ENCODE peak calls at places on chromosomes 6 and 20, in eight cellular contexts. One of them, this sample, is unnamed.

GRCh38 chr6:156814036-156814581 is 36.9 kb downstream of the ARID1B start:
- DNase-seq in suprapubic skin: no peak
- DNase-seq in spleen: no peak
- DNase-seq in heart left ventricle: no peak
- DNase-seq in IMR-90: no peak
- DNase-seq in esophagus squamous epithelium: no peak
- DNase-seq in upper lobe of left lung: no peak
- DNase-seq in Peyer's patch: no peak
- DNase-seq in this sample: no peak

GRCh38 chr20:31620246-31620645 is 15.2 kb downstream of the ID1 start:
- DNase-seq in IMR-90: no peak
- DNase-seq in Peyer's patch: no peak
- DNase-seq in heart left ventricle: no peak
- DNase-seq in spleen: no peak
- DNase-seq in esophagus squamous epithelium: no peak
- DNase-seq in suprapubic skin: no peak
- DNase-seq in upper lobe of left lung: no peak
- DNase-seq in this sample: no peak

GRCh38 chr6:35048031-35048613 is 93.0 kb downstream of the TCP11 start:
- DNase-seq in heart left ventricle: peak; percentile 56
- DNase-seq in spleen: no peak
- DNase-seq in IMR-90: no peak
- DNase-seq in esophagus squamous epithelium: no peak
- DNase-seq in Peyer's patch: peak; percentile 45
- DNase-seq in upper lobe of left lung: no peak
- DNase-seq in suprapubic skin: no peak
- DNase-seq in this sample: peak; percentile 64

GRCh38 chr6:163825033-163825432 is 410.5 kb downstream of the QKI start:
- DNase-seq in heart left ventricle: no peak
- DNase-seq in esophagus squamous epithelium: no peak
- DNase-seq in IMR-90: peak; percentile 76
- DNase-seq in suprapubic skin: no peak
- DNase-seq in spleen: no peak
- DNase-seq in upper lobe of left lung: no peak
- DNase-seq in Peyer's patch: no peak
- DNase-seq in this sample: no peak

GRCh38 chr6:7535498-7535897 is 6.0 kb upstream of the DSP start:
- DNase-seq in upper lobe of left lung: no peak
- DNase-seq in heart left ventricle: no peak
- DNase-seq in suprapubic skin: no peak
- DNase-seq in IMR-90: peak; percentile 73
- DNase-seq in spleen: no peak
- DNase-seq in Peyer's patch: no peak
- DNase-seq in esophagus squamous epithelium: no peak
- DNase-seq in this sample: no peak

GRCh38 chr6:62285612-62286469 is at the start of gene KHDRBS2:
- DNase-seq in esophagus squamous epithelium: peak; percentile 59
- DNase-seq in heart left ventricle: peak; percentile 82
- DNase-seq in Peyer's patch: peak; percentile 94
- DNase-seq in IMR-90: no peak
- DNase-seq in spleen: peak; percentile 95
- DNase-seq in suprapubic skin: peak; percentile 84
- DNase-seq in upper lobe of left lung: peak; percentile 98
- DNase-seq in this sample: peak; percentile 92

GRCh38 chr6:36545767-36546663 is 1.3 kb downstream of the STK38 start:
- DNase-seq in spleen: no peak
- DNase-seq in upper lobe of left lung: no peak
- DNase-seq in heart left ventricle: no peak
- DNase-seq in esophagus squamous epithelium: no peak
- DNase-seq in suprapubic skin: no peak
- DNase-seq in Peyer's patch: no peak
- DNase-seq in IMR-90: peak; percentile 31
- DNase-seq in this sample: peak; percentile 19

GRCh38 chr6:151948007-151948745 is 140.7 kb downstream of the ESR1 start:
- DNase-seq in heart left ventricle: peak; percentile 26
- DNase-seq in spleen: no peak
- DNase-seq in esophagus squamous epithelium: no peak
- DNase-seq in upper lobe of left lung: no peak
- DNase-seq in suprapubic skin: no peak
- DNase-seq in Peyer's patch: no peak
- DNase-seq in IMR-90: no peak
- DNase-seq in this sample: no peak

GRCh38 chr6:142303191-142303564 is 1.4 kb downstream of the ADGRG6 start:
- DNase-seq in heart left ventricle: no peak
- DNase-seq in upper lobe of left lung: no peak
- DNase-seq in IMR-90: peak; percentile 14
- DNase-seq in suprapubic skin: no peak
- DNase-seq in spleen: no peak
- DNase-seq in Peyer's patch: no peak
- DNase-seq in esophagus squamous epithelium: no peak
- DNase-seq in this sample: no peak

GRCh38 chr20:46027245-46027853 is 1.7 kb upstream of the SLC12A5 start:
- DNase-seq in esophagus squamous epithelium: no peak
- DNase-seq in heart left ventricle: no peak
- DNase-seq in Peyer's patch: no peak
- DNase-seq in IMR-90: peak; percentile 61
- DNase-seq in suprapubic skin: no peak
- DNase-seq in spleen: no peak
- DNase-seq in upper lobe of left lung: no peak
- DNase-seq in this sample: peak; percentile 49

GRCh38 chr6:11615214-11615602 is 77.7 kb downstream of the TMEM170B start:
- DNase-seq in esophagus squamous epithelium: no peak
- DNase-seq in spleen: no peak
- DNase-seq in IMR-90: peak; percentile 86
- DNase-seq in upper lobe of left lung: no peak
- DNase-seq in heart left ventricle: no peak
- DNase-seq in suprapubic skin: peak; percentile 16
- DNase-seq in Peyer's patch: no peak
- DNase-seq in this sample: no peak

GRCh38 chr6:97032950-97033349 is 108.4 kb downstream of the KLHL32 start:
- DNase-seq in spleen: no peak
- DNase-seq in Peyer's patch: no peak
- DNase-seq in esophagus squamous epithelium: no peak
- DNase-seq in suprapubic skin: no peak
- DNase-seq in heart left ventricle: no peak
- DNase-seq in upper lobe of left lung: no peak
- DNase-seq in IMR-90: no peak
- DNase-seq in this sample: no peak

GRCh38 chr20:51697119-51697826 is 70.9 kb downstream of the ATP9A start:
- DNase-seq in esophagus squamous epithelium: no peak
- DNase-seq in heart left ventricle: no peak
- DNase-seq in upper lobe of left lung: no peak
- DNase-seq in Peyer's patch: no peak
- DNase-seq in IMR-90: peak; percentile 31
- DNase-seq in spleen: no peak
- DNase-seq in suprapubic skin: no peak
- DNase-seq in this sample: no peak

GRCh38 chr6:120857422-120857821 is 476.9 kb downstream of the TBC1D32 start:
- DNase-seq in spleen: no peak
- DNase-seq in esophagus squamous epithelium: no peak
- DNase-seq in upper lobe of left lung: no peak
- DNase-seq in suprapubic skin: no peak
- DNase-seq in Peyer's patch: no peak
- DNase-seq in heart left ventricle: no peak
- DNase-seq in IMR-90: no peak
- DNase-seq in this sample: no peak
- H3K36me3 ChIP-seq in spleen: no peaks in the 10 kb centered on the region
- H3K36me3 ChIP-seq in esophagus squamous epithelium: no peaks in the 10 kb centered on the region
- H3K36me3 ChIP-seq in upper lobe of left lung: no peaks in the 10 kb centered on the region
- H3K36me3 ChIP-seq in suprapubic skin: no peaks in the 10 kb centered on the region
- H3K36me3 ChIP-seq in Peyer's patch: no peaks in the 10 kb centered on the region
- H3K36me3 ChIP-seq in heart left ventricle: no peaks in the 10 kb centered on the region
- H3K36me3 ChIP-seq in IMR-90: no peaks in the 10 kb centered on the region
- H3K36me3 ChIP-seq in this sample: no peaks in the 10 kb centered on the region

GRCh38 chr6:167208819-167209576 is 51.2 kb upstream of the GPR31 start:
- DNase-seq in IMR-90: no peak
- DNase-seq in Peyer's patch: no peak
- DNase-seq in suprapubic skin: no peak
- DNase-seq in upper lobe of left lung: no peak
- DNase-seq in heart left ventricle: no peak
- DNase-seq in spleen: no peak
- DNase-seq in esophagus squamous epithelium: no peak
- DNase-seq in this sample: no peak

GRCh38 chr6:167209577-167209975 is 51.8 kb upstream of the GPR31 start:
- DNase-seq in IMR-90: no peak
- DNase-seq in upper lobe of left lung: no peak
- DNase-seq in esophagus squamous epithelium: no peak
- DNase-seq in Peyer's patch: no peak
- DNase-seq in heart left ventricle: no peak
- DNase-seq in suprapubic skin: no peak
- DNase-seq in spleen: no peak
- DNase-seq in this sample: no peak

GRCh38 chr6:167212716-167213011 is 54.9 kb upstream of the GPR31 start:
- DNase-seq in suprapubic skin: no peak
- DNase-seq in spleen: no peak
- DNase-seq in Peyer's patch: no peak
- DNase-seq in heart left ventricle: no peak
- DNase-seq in upper lobe of left lung: no peak
- DNase-seq in IMR-90: no peak
- DNase-seq in esophagus squamous epithelium: no peak
- DNase-seq in this sample: no peak

GRCh38 chr6:167211870-167212715 is 54.3 kb upstream of the GPR31 start:
- DNase-seq in IMR-90: no peak
- DNase-seq in upper lobe of left lung: no peak
- DNase-seq in esophagus squamous epithelium: no peak
- DNase-seq in suprapubic skin: no peak
- DNase-seq in Peyer's patch: no peak
- DNase-seq in heart left ventricle: no peak
- DNase-seq in spleen: no peak
- DNase-seq in this sample: no peak

DNA sequence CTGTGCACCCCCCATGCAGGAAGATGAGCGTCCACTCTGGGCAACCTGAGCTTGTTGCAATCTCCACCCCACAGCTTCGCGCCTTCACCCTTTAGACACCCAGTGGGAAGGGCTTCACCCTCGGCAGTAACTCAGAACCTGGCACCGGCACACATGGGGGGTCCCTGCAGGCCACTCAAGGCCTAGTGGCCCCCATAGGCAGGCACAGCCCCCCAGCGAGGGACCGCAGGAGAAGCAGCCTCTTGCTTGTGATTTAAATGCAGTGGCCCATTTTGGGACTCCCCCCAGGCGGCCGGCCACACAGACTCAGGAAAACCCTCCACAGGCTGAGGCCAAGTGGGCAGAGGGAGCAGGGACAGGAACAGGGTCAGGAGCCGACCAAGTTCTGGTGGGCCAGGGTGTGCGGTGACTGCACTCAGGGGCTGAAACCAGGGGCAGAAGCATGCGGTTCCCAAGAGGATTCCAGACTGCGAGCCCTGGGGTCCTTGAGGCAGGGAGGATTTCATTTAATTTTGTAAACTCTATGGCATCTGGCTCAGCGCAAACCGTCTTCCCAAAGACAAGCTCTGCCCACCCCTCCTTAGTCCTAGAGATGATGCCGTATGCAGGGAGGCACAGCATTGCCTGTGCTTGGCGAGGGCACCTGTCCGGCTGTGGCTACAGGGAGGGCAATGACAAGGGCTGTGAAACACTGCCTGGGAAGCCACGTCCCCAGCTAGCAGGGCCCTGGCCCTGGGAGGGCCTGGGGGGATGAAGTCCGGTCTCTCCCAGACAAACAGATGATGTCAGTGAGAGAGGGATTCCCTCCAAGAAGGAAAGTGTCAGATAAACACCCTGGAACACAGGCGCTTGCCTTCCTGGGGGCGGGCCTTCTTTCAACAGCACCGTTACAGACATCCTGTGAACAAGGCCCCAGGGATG is 52.9 kb upstream of the GPR31 start:
- DNase-seq in spleen: no peak
- DNase-seq in suprapubic skin: no peak
- DNase-seq in IMR-90: no peak
- DNase-seq in esophagus squamous epithelium: no peak
- DNase-seq in Peyer's patch: no peak
- DNase-seq in heart left ventricle: no peak
- DNase-seq in upper lobe of left lung: peak; percentile 59
- DNase-seq in this sample: no peak
- TF ChIP-seq POLR2A in spleen: no peak
- TF ChIP-seq POLR2A in suprapubic skin: no peak
- TF ChIP-seq POLR2A in IMR-90: no peak
- TF ChIP-seq POLR2A in esophagus squamous epithelium: no peak
- TF ChIP-seq POLR2A in Peyer's patch: no peak
- TF ChIP-seq POLR2A in heart left ventricle: no peak
- TF ChIP-seq POLR2A in upper lobe of left lung: no peak
- TF ChIP-seq POLR2A in this sample: no peak

DNA sequence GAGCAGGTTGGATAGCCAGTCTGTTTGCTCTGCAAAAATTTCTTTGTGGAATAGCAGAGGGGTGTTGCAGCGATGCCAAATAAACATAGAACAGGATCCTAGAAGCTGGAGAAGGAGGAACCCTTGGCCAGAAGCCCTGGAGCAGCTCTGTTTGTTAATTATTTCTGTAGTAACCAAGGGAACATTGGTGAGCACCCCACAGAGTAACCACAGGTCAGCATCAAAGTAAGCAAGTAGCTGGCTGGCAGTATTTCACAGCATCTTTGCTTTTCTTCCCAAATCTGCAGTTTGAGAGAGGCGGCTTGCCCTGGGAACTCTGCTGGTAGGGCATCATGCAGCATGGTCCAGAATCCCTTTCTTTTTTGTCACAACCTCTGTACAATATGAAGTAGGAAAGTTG is 12.7 kb upstream of the APMAP start:
- DNase-seq in IMR-90: peak; percentile 4
- DNase-seq in upper lobe of left lung: no peak
- DNase-seq in heart left ventricle: peak; percentile 63
- DNase-seq in esophagus squamous epithelium: no peak
- DNase-seq in Peyer's patch: peak; percentile 48
- DNase-seq in spleen: no peak
- DNase-seq in suprapubic skin: peak; percentile 43
- DNase-seq in this sample: peak; percentile 46
- H3K36me3 ChIP-seq in IMR-90: no peaks in the 10 kb centered on the region
- H3K36me3 ChIP-seq in upper lobe of left lung: peaks cover 34% of the 10 kb centered on the region
- H3K36me3 ChIP-seq in heart left ventricle: peaks cover 58% of the 10 kb centered on the region
- H3K36me3 ChIP-seq in esophagus squamous epithelium: peaks cover 14% of the 10 kb centered on the region
- H3K36me3 ChIP-seq in Peyer's patch: peaks cover 47% of the 10 kb centered on the region
- H3K36me3 ChIP-seq in spleen: no peaks in the 10 kb centered on the region
- H3K36me3 ChIP-seq in suprapubic skin: peaks cover 49% of the 10 kb centered on the region
- H3K36me3 ChIP-seq in this sample: no peaks in the 10 kb centered on the region

DNA sequence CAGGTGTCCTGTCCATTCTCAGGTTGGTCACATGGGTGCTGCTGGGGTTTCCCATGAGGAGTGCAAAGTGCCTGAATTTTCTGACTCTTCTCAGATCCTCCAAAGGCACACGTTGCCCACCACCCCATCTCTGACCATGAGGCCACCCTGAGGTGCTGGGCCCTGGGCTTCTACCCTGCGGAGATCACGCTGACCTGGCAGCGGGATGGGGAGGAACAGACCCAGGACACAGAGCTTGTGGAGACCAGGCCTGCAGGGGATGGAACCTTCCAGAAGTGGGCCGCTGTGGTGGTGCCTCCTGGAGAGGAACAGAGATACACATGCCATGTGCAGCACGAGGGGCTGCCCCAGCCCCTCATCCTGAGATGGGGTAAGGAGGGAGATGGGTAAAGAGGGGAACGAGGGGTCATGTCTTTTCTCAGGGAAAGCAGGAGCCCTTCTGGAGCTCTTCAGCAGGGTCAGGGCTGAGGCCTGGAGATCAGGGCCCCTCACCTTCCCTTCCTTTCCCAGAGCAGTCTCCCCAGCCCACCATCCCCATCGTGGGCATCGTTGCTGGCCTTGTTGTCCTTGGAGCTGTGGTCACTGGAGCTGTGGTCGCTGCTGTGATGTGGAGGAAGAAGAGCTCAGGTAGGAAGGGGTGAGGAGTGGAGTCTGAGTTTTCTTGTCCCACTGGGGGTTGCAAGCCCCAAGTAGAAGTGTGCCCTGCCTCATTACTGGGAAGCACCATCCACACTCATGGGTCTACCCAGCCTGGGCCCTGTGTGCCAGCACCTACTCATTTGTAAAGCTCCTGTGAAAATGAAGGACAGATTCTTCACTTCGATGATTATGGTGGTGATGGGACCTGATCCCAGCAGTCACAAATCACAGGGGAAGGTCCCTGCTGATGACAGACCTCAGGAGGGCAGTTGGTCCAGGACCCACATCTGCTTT is 2.0 kb downstream of the HLA-F start:
- DNase-seq in esophagus squamous epithelium: no peak
- DNase-seq in upper lobe of left lung: no peak
- DNase-seq in spleen: no peak
- DNase-seq in Peyer's patch: no peak
- DNase-seq in suprapubic skin: no peak
- DNase-seq in heart left ventricle: no peak
- DNase-seq in IMR-90: no peak
- DNase-seq in this sample: no peak
- TF ChIP-seq POLR2A in esophagus squamous epithelium: no peak
- TF ChIP-seq POLR2A in upper lobe of left lung: no peak
- TF ChIP-seq POLR2A in spleen: no peak
- TF ChIP-seq POLR2A in Peyer's patch: no peak
- TF ChIP-seq POLR2A in suprapubic skin: no peak
- TF ChIP-seq POLR2A in heart left ventricle: no peak
- TF ChIP-seq POLR2A in IMR-90: no peak
- TF ChIP-seq POLR2A in this sample: no peak